ENCODE peak calls at places on chromosomes 1 and 21, in nine cellular contexts. V is astrocyte; Z is AG04449; L is ovary; B is CD8-positive, alpha-beta T cell; R is neuronal stem cell; F is aorta; O is Panc1; A is fibroblast of villous mesenchyme. W is an unnamed sample.

GRCh38 chr1:31228986-31229385 is 10.7 kb downstream of the NKAIN1 start:
- DNase-seq in V (no peak), Z (no peak), L (no peak), B (no peak), R (no peak), F (no peak), O (no peak), A (no peak), W (no peak)

GRCh38 chr1:168407832-168408530 is 127.3 kb downstream of the TBX19 start:
- DNase-seq in V (no peak), Z (no peak), L (no peak), B (no peak), R (no peak), F (no peak), O (no peak), A (no peak), W (no peak)

GRCh38 chr1:201925961-201926585 is 20.3 kb downstream of the LMOD1 start:
- DNase-seq in V (no peak), Z (no peak), L (no peak), B (no peak), R (no peak), F (no peak), O (no peak), A (peak), W (no peak)

GRCh38 chr1:22930235-22930912 is 42.3 kb downstream of the LACTBL1 start:
- DNase-seq in V (no peak), Z (no peak), L (peak), B (peak), R (peak), F (no peak), O (no peak), A (peak), W (peak)

GRCh38 chr1:180816132-180816531 is 96.6 kb upstream of the KIAA1614 start:
- DNase-seq in V (no peak), Z (no peak), L (no peak), B (no peak), R (no peak), F (no peak), O (no peak), A (no peak), W (no peak)

GRCh38 chr1:211621471-211622198 is 42.7 kb upstream of the SLC30A1 start:
- DNase-seq in V (peak), Z (no peak), L (no peak), B (no peak), R (no peak), F (peak), O (no peak), A (no peak), W (peak)

GRCh38 chr1:212450331-212450881 is 17.7 kb downstream of the NENF start:
- DNase-seq in V (no peak), Z (no peak), L (no peak), B (no peak), R (no peak), F (no peak), O (no peak), A (no peak), W (peak)

GRCh38 chr1:84344286-84344685 is 42.8 kb downstream of the SAMD13 start:
- DNase-seq in V (peak), Z (no peak), L (no peak), B (no peak), R (no peak), F (no peak), O (no peak), A (no peak), W (no peak)

GRCh38 chr1:162861101-162861500 is at the start of gene CCDC190:
- DNase-seq in V (peak), Z (no peak), L (no peak), B (no peak), R (no peak), F (peak), O (no peak), A (no peak), W (peak)

GRCh38 chr1:27000817-27001460 is 7.4 kb downstream of the TRNP1 start:
- DNase-seq in V (peak), Z (peak), L (no peak), B (no peak), R (no peak), F (peak), O (no peak), A (peak), W (no peak)

GRCh38 chr1:32753532-32754281 is 51.1 kb upstream of the SYNC start:
- DNase-seq in V (peak), Z (no peak), L (peak), B (peak), R (peak), F (no peak), O (no peak), A (peak), W (peak)

GRCh38 chr1:111274653-111275052 is 16.0 kb upstream of the CHIA start:
- DNase-seq in V (no peak), Z (no peak), L (no peak), B (no peak), R (no peak), F (no peak), O (no peak), A (peak), W (no peak)

GRCh38 chr1:203361843-203362524 is 11.1 kb upstream of the FMOD start:
- DNase-seq in V (peak), Z (no peak), L (peak), B (no peak), R (no peak), F (no peak), O (no peak), A (peak), W (no peak)

GRCh38 chr1:29823536-29823935 is 587.2 kb downstream of the PTPRU start:
- DNase-seq in V (no peak), Z (no peak), L (no peak), B (no peak), R (no peak), F (no peak), O (no peak), A (no peak), W (no peak)

GRCh38 chr1:235012436-235013210 is 116.0 kb downstream of the TOMM20 start:
- DNase-seq in V (no peak), Z (no peak), L (no peak), B (no peak), R (no peak), F (no peak), O (no peak), A (no peak), W (no peak)

GRCh38 chr1:203797216-203797615 is 1.8 kb downstream of the ZBED6 start:
- DNase-seq in V (no peak), Z (no peak), L (no peak), B (no peak), R (no peak), F (no peak), O (no peak), A (no peak), W (no peak)

GRCh38 chr1:173507847-173508209 is 30.7 kb downstream of the PRDX6 start:
- DNase-seq in V (no peak), Z (no peak), L (no peak), B (no peak), R (no peak), F (no peak), O (peak), A (no peak), W (no peak)

GRCh38 chr1:197958438-197958837 is 41.3 kb downstream of the LHX9 start:
- DNase-seq in V (no peak), Z (no peak), L (no peak), B (no peak), R (no peak), F (no peak), O (no peak), A (no peak), W (no peak)

GRCh38 chr1:19193004-19193403 is 17.1 kb downstream of the UBR4 start:
- DNase-seq in V (no peak), Z (no peak), L (no peak), B (no peak), R (no peak), F (no peak), O (no peak), A (no peak), W (no peak)

GRCh38 chr21:41559658-41560599 is 52.0 kb upstream of the TMPRSS2 start:
- DNase-seq in V (peak), Z (no peak), L (no peak), B (no peak), R (no peak), F (no peak), O (no peak), A (peak), W (no peak)

GRCh38 chr1:7785108-7785507 is 1.0 kb downstream of the PER3 start:
- DNase-seq in V (no peak), Z (no peak), L (no peak), B (no peak), R (no peak), F (no peak), O (no peak), A (no peak), W (no peak)

GRCh38 chr1:244112646-244113045 is 61.6 kb downstream of the ZBTB18 start:
- DNase-seq in V (peak), Z (peak), L (no peak), B (no peak), R (no peak), F (no peak), O (no peak), A (peak), W (no peak)

GRCh38 chr1:44802306-44803061 is 2.3 kb downstream of the PLK3 start:
- DNase-seq in V (no peak), Z (no peak), L (peak), B (no peak), R (peak), F (peak), O (no peak), A (no peak), W (peak)

GRCh38 chr1:183585038-183585437 is 5.2 kb downstream of the NCF2 start:
- DNase-seq in V (no peak), Z (no peak), L (no peak), B (no peak), R (no peak), F (no peak), O (no peak), A (no peak), W (no peak)

GRCh38 chr1:183586455-183586854 is 3.8 kb downstream of the NCF2 start:
- DNase-seq in V (no peak), Z (no peak), L (no peak), B (no peak), R (no peak), F (no peak), O (no peak), A (no peak), W (no peak)

GRCh38 chr1:183582021-183582746 is 8.1 kb downstream of the NCF2 start:
- DNase-seq in V (no peak), Z (no peak), L (no peak), B (no peak), R (no peak), F (no peak), O (no peak), A (no peak), W (no peak)

GRCh38 chr1:183583466-183583865 is 6.8 kb downstream of the NCF2 start:
- DNase-seq in V (no peak), Z (no peak), L (no peak), B (no peak), R (no peak), F (peak), O (no peak), A (no peak), W (no peak)

DNA sequence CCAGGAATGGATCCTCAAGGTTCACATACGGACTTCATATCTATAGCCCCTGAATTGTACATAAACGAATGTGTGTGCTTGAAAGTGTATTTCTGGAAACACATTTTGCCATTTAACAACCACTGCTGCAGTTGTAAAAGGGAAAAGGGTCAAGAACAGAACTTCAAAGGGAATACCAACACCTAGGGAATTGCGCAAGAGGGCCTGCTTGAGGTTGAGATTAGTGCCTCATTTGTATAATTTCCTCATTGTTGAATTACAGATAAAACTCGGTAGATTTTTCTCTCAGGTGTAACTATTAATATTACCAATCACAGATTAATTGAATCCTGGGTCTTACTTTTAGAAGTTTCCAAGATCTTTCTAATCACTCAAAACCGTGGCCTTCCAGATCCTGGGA is 6.1 kb downstream of the NCF2 start:
- DNase-seq in V (no peak), Z (no peak), L (no peak), B (no peak), R (no peak), F (no peak), O (no peak), A (no peak), W (no peak)
- H3K4me3 ChIP-seq in V (no peak), Z (no peak), L (no peak), B (no peak), R (no peak), F (no peak), O (no peak), A (no peak), W (no peak)

GRCh38 chr1:160560045-160560724 is 19.1 kb downstream of the CD84 start:
- DNase-seq in V (no peak), Z (no peak), L (no peak), B (no peak), R (no peak), F (no peak), O (no peak), A (no peak), W (no peak)
- H3K4me3 ChIP-seq in V (no peak), Z (no peak), L (no peak), B (peak), R (no peak), F (no peak), O (no peak), A (no peak), W (no peak)

DNA sequence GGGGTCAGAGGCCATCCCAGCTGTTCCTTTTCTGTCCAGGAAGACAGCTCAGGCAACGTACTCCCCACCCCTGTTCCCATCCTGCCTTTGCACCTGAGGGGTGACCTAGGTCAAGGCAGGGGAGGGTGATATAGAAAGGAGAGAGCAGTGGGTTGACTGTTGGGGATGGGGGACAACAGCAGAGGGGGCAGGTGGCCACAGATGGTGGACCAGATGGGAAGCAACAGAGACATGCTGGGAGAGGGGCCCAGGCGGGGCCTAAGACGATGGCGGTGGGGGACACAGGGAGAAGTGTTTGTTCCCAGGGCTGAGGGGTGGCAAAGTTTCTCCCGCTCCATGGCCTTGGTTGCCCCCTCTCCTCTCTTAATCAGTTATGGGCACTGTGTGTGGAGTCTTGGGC is 6.3 kb downstream of the CELSR2 start:
- DNase-seq in V (no peak), Z (no peak), L (no peak), B (no peak), R (no peak), F (peak), O (no peak), A (no peak), W (no peak)
- H3K4me3 ChIP-seq in V (no peak), Z (no peak), L (no peak), B (no peak), R (no peak), F (no peak), O (no peak), A (no peak), W (no peak)

DNA sequence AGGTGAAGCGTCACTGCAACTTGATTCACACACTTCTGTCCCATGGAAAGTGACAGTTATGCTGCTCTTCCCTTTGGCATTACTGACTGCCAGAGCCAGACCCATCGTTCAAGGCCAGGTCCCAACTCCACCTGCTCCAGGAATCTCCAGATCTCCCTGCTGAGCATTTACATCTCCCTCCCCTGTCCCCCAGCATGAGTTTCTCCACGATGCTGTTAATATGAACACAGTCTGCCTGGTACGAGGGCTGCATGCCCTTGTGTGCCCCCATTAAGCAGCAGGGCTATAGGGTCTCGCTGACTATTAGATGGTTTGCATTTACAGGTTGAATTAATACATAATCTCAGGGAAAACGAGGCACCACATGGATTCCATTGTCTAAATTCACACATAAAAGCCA is 4.3 kb downstream of the F3 start:
- DNase-seq in V (no peak), Z (no peak), L (no peak), B (no peak), R (no peak), F (no peak), O (no peak), A (peak), W (no peak)
- H3K4me3 ChIP-seq in V (peak), Z (no peak), L (no peak), B (no peak), R (no peak), F (no peak), O (no peak), A (peak), W (peak)

DNA sequence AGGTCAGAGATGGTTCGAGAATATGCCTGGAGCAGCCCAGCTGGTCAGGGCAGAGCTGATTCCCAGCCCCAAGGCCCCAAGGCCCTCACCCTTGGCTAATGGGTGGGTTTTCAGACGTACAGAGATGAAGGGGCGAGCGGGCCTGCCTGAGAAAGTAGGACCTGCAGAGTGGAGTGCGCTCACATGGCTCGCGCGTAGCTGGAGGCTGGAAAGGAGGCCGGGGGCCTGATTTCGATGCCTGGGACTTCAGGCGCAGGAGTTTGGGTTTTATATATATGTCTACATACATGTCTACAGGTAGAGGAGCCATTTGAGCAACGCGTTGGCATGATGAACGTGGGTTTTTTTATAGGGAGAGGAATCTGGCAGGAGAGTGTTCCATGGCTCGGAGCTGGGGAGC is 8.9 kb downstream of the COQ8A start:
- DNase-seq in V (no peak), Z (no peak), L (no peak), B (no peak), R (no peak), F (no peak), O (no peak), A (no peak), W (no peak)
- H3K4me3 ChIP-seq in V (no peak), Z (no peak), L (no peak), B (no peak), R (no peak), F (no peak), O (no peak), A (no peak), W (no peak)

GRCh38 chr1:41482001-41482765 is 2.3 kb downstream of the EDN2 start:
- DNase-seq in V (no peak), Z (no peak), L (peak), B (no peak), R (no peak), F (peak), O (no peak), A (no peak), W (no peak)

GRCh38 chr1:41481109-41481775 is 3.2 kb downstream of the EDN2 start:
- DNase-seq in V (no peak), Z (no peak), L (no peak), B (no peak), R (no peak), F (peak), O (no peak), A (no peak), W (no peak)

GRCh38 chr1:41483960-41484844 is at the start of gene EDN2:
- DNase-seq in V (no peak), Z (no peak), L (peak), B (no peak), R (no peak), F (peak), O (no peak), A (no peak), W (peak)

GRCh38 chr1:41484881-41485280 is 398 bp upstream of the EDN2 start:
- DNase-seq in V (no peak), Z (no peak), L (no peak), B (no peak), R (no peak), F (no peak), O (no peak), A (no peak), W (no peak)

GRCh38 chr1:41482906-41483895 is 1.3 kb downstream of the EDN2 start:
- DNase-seq in V (no peak), Z (no peak), L (peak), B (no peak), R (no peak), F (peak), O (no peak), A (no peak), W (peak)
- H3K4me3 ChIP-seq in V (no peak), Z (no peak), L (no peak), B (no peak), R (no peak), F (no peak), O (no peak), A (no peak), W (no peak)

DNA sequence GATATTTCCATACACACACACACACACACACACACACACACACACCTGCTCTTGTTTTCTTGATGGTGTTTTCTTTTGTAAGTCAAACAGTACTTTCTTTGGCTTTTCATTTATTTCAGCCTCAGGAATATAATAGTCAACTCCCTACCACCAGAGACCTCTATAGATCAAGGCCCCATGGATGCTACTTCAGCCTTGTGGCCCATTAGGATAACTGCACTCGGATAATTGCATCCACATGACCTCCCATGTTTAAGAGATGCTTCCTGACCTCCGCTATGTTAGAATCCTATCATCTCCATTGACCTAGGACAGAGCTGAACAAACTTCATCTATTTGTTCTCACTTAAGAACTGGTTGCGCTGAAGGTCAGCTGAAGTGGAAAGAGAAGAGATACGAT is 1094.0 kb upstream of the B3GALT2 start:
- DNase-seq in V (no peak), Z (no peak), L (no peak), B (no peak), R (no peak), F (no peak), O (no peak), A (no peak), W (no peak)
- H3K4me3 ChIP-seq in V (no peak), Z (no peak), L (no peak), B (no peak), R (no peak), F (no peak), O (no peak), A (no peak), W (no peak)

GRCh38 chr1:177163844-177164379 is 600 bp downstream of the ASTN1 start:
- DNase-seq in V (no peak), Z (no peak), L (no peak), B (no peak), R (no peak), F (no peak), O (no peak), A (no peak), W (no peak)

GRCh38 chr1:177165069-177165439 is 542 bp upstream of the ASTN1 start:
- DNase-seq in V (no peak), Z (no peak), L (no peak), B (no peak), R (no peak), F (no peak), O (no peak), A (no peak), W (no peak)

GRCh38 chr1:177164380-177165068 is at the start of gene ASTN1:
- DNase-seq in V (no peak), Z (no peak), L (no peak), B (no peak), R (peak), F (no peak), O (no peak), A (no peak), W (no peak)
- H3K4me3 ChIP-seq in V (peak), Z (peak), L (peak), B (no peak), R (peak), F (peak), O (peak), A (peak), W (peak)

DNA sequence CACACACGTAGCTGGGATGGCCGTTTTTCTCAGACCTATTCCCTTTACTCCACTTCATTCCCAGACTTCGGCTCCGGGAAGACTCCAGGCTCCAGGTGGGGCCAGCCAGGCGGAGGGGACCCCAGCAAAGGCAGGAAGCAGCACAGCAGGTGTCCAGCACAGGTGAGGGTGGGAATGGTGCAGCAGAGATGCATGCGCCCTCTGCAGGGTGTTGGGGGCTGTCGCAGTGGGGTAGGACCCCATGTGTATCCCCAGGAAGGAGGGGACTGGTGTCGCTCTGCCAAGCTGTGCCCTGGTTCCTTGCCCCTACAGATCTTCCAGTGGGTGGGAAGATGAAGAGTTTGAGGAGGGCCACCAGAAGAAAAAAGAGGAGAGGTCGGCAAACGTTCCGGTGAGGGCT is 5.3 kb downstream of the TTC24 start:
- DNase-seq in V (no peak), Z (no peak), L (no peak), B (no peak), R (no peak), F (no peak), O (no peak), A (no peak), W (no peak)
- H3K4me3 ChIP-seq in V (no peak), Z (no peak), L (no peak), B (no peak), R (no peak), F (no peak), O (no peak), A (no peak), W (no peak)

W was measured in heart left ventricle.